ENCODE peak calls at places on chromosomes 13 and 19, in four cellular contexts. F is neuronal stem cell, G is substantia nigra, I is head of caudate nucleus. B is an unnamed sample.

GRCh38 chr13:24927810-24928404 is 163.9 kb downstream of the RNF17 start:
- DNase-seq in G (no peak), I (no peak), F (no peak), B (no peak)

GRCh38 chr19:32387701-32388392 is 17.7 kb upstream of the DPY19L3 start:
- DNase-seq in F (no peak), G (no peak), I (no peak), B (peak)

GRCh38 chr19:31956771-31957170 is 388.6 kb upstream of the ZNF507 start:
- DNase-seq in I (no peak), G (no peak), F (no peak), B (no peak)

GRCh38 chr19:17695198-17695597 is 7.0 kb upstream of the UNC13A start:
- DNase-seq in F (no peak), I (no peak), G (no peak), B (no peak)

GRCh38 chr13:49828452-49828851 is 36.0 kb upstream of the KPNA3 start:
- DNase-seq in G (no peak), I (no peak), F (no peak), B (no peak)

GRCh38 chr19:16330368-16330801 is 5.8 kb downstream of the KLF2 start:
- DNase-seq in G (no peak), I (no peak), F (no peak), B (peak)

GRCh38 chr13:33686772-33687480 is 131.0 kb upstream of the RFC3 start:
- DNase-seq in G (no peak), I (no peak), F (no peak), B (no peak)

GRCh38 chr13:42354246-42355117 is 82.5 kb downstream of the AKAP11 start:
- DNase-seq in F (no peak), I (no peak), G (no peak), B (peak)

GRCh38 chr19:1991018-1991390 is 24.5 kb downstream of the BTBD2 start:
- DNase-seq in I (no peak), F (no peak), G (no peak), B (no peak)

GRCh38 chr19:13315495-13315894 is 165.3 kb downstream of the IER2 start:
- DNase-seq in G (no peak), F (no peak), I (no peak), B (peak)

GRCh38 chr13:71218960-71219359 is 648.0 kb downstream of the DACH1 start:
- DNase-seq in G (no peak), I (no peak), F (peak), B (peak)

GRCh38 chr19:19226663-19227062 is 14.9 kb downstream of the NCAN start:
- DNase-seq in G (no peak), F (no peak), I (no peak), B (no peak)

GRCh38 chr13:114164681-114165429 is 14.2 kb upstream of the CFAP97D2 start:
- DNase-seq in G (no peak), F (no peak), I (no peak), B (no peak)

GRCh38 chr19:50333737-50334617 is 4.8 kb upstream of the KCNC3 start:
- DNase-seq in I (peak), G (peak), F (no peak), B (peak)

GRCh38 chr13:44818016-44818415 is 171.3 kb downstream of the NUFIP1 start:
- DNase-seq in G (no peak), F (no peak), I (no peak), B (no peak)

GRCh38 chr13:44884076-44884729 is 105.1 kb downstream of the NUFIP1 start:
- DNase-seq in G (no peak), I (no peak), F (no peak), B (no peak)

GRCh38 chr13:113417008-113417735 is 36.1 kb downstream of the ADPRHL1 start:
- DNase-seq in I (no peak), F (no peak), G (no peak), B (no peak)

GRCh38 chr13:28568286-28568685 is 73.4 kb upstream of the FLT1 start:
- DNase-seq in G (peak), F (no peak), I (peak), B (peak)

GRCh38 chr13:46896346-46897138 is at the start of gene HTR2A:
- DNase-seq in I (peak), G (peak), F (no peak), B (no peak)

GRCh38 chr13:31282741-31283455 is 83.1 kb downstream of the B3GLCT start:
- DNase-seq in I (no peak), G (no peak), F (no peak), B (no peak)

GRCh38 chr13:30143671-30144400 is 163.5 kb downstream of the KATNAL1 start:
- DNase-seq in F (no peak), I (no peak), G (no peak), B (no peak)

GRCh38 chr13:74026753-74027152 is 107.5 kb downstream of the KLF12 start:
- DNase-seq in G (no peak), I (no peak), F (no peak), B (peak)

GRCh38 chr19:5539431-5539833 is 28.3 kb downstream of the TINCR start:
- DNase-seq in I (no peak), G (peak), F (no peak), B (no peak)

GRCh38 chr13:113058988-113059850 is 46.4 kb upstream of the F7 start:
- DNase-seq in G (no peak), I (no peak), F (no peak), B (no peak)

GRCh38 chr19:32809254-32809653 is 60.3 kb downstream of the SLC7A9 start:
- DNase-seq in F (no peak), I (no peak), G (no peak), B (peak)

GRCh38 chr19:2633693-2634075 is 68.8 kb downstream of the GNG7 start:
- DNase-seq in G (no peak), I (no peak), F (no peak), B (no peak)

GRCh38 chr13:73676550-73677040 is 457.6 kb downstream of the KLF12 start:
- DNase-seq in I (no peak), G (no peak), F (no peak), B (peak)

GRCh38 chr19:2355168-2356035 is 4.7 kb upstream of the TMPRSS9 start:
- DNase-seq in G (no peak), I (no peak), F (no peak), B (no peak)

B was measured in small intestine.